ENCODE peak calls at places on chromosomes 3 and 15, in four cellular contexts. G is KBM-7; I is Kasumi-1; Q is activated naive CD8-positive, alpha-beta T cell treated with anti-CD3 and anti-CD28 coated beads, Interleukin-2, amount 10 ng/mL, durations not matched to agents 7 days and 5 days. P is an unnamed sample.

GRCh38 chr15:49314729-49315128 is 108.3 kb upstream of the FGF7 start:
- DNase-seq in G (no peak), I (no peak), Q (no peak), P (no peak)

GRCh38 chr3:48516571-48516970 is 12.6 kb upstream of the SHISA5 start:
- DNase-seq in G (no peak), I (no peak), Q (peak; percentile 47), P (no peak)

GRCh38 chr3:179526482-179526881 is 36.2 kb upstream of the ACTL6A start:
- DNase-seq in G (no peak), I (no peak), Q (no peak), P (no peak)

GRCh38 chr3:100003609-100004503 is 110.4 kb downstream of the FILIP1L start:
- DNase-seq in G (no peak), I (no peak), Q (no peak), P (no peak)

GRCh38 chr3:112120485-112120836 is 12.6 kb downstream of the GCSAM start:
- DNase-seq in G (peak; percentile 41), I (peak; percentile 72), Q (no peak), P (no peak)

GRCh38 chr15:25416693-25417092 is 22.1 kb downstream of the UBE3A start:
- DNase-seq in G (no peak), I (no peak), Q (no peak), P (no peak)

GRCh38 chr3:53382106-53382505 is 34.8 kb upstream of the DCP1A start:
- DNase-seq in G (no peak), I (no peak), Q (no peak), P (no peak)

GRCh38 chr3:32675650-32676049 is 9.3 kb upstream of the CNOT10 start:
- DNase-seq in G (no peak), I (no peak), Q (no peak), P (no peak)

GRCh38 chr15:90101130-90101968 is 919 bp downstream of the IDH2 start:
- DNase-seq in G (peak; percentile 83), I (peak; percentile 58), Q (peak; percentile 56), P (peak; percentile 20)

GRCh38 chr3:71652786-71653419 is 69.4 kb upstream of the FOXP1 start:
- DNase-seq in G (peak; percentile 65), I (peak; percentile 83), Q (no peak), P (peak; percentile 14)

P was measured in GF-D8.